ENCODE peak calls at places on chromosome 19, in five cellular contexts. Z is NCI-H2029 treated with DMSO at 0.1 percent for 48 hours; N is stimulated activated CD4-positive, alpha-beta T cell treated with anti-CD3 and anti-CD28 coated beads, Interleukin-15, amount 100 ng/mL, for 1 hour; R is body of pancreas; P is T-helper 17 cell. V is an unnamed sample.

GRCh38 chr19:46537136-46538097 is 41.8 kb upstream of the PNMA8B start:
- DNase-seq in Z (no peak), N (peak), R (peak), P (peak), V (peak)

GRCh38 chr19:34225659-34226015 is 28.7 kb upstream of the GARRE1 start:
- DNase-seq in Z (no peak), N (no peak), R (no peak), P (no peak), V (peak)

GRCh38 chr19:17079710-17080440 is 4.3 kb downstream of the MYO9B start:
- DNase-seq in Z (no peak), N (peak), R (peak), P (peak), V (peak)

GRCh38 chr19:33431986-33432385 is 58.5 kb downstream of the CEBPG start:
- DNase-seq in Z (no peak), N (no peak), R (no peak), P (no peak), V (no peak)

GRCh38 chr19:2532252-2533071 is 56.5 kb downstream of the GADD45B start:
- DNase-seq in Z (peak), N (no peak), R (peak), P (no peak), V (peak)

GRCh38 chr19:31448221-31448657 is 99.0 kb upstream of the TSHZ3 start:
- DNase-seq in Z (peak), N (no peak), R (peak), P (no peak), V (peak)

GRCh38 chr19:17320435-17320834 is 11.1 kb downstream of the DDA1 start:
- DNase-seq in Z (no peak), N (no peak), R (no peak), P (no peak), V (no peak)

GRCh38 chr19:8304841-8305621 is 3.1 kb downstream of the CD320 start:
- DNase-seq in Z (no peak), N (no peak), R (peak), P (peak), V (peak)